ENCODE peak calls at places on chromosome 11, in seven cellular contexts. One of them, this sample, is unnamed.

GRCh38 chr11:36213050-36213840 is 76.0 kb downstream of the COMMD9 start:
- DNase-seq in GM20000: no peak
- DNase-seq in Panc1: no peak
- DNase-seq in CD8-positive, alpha-beta T cell: no peak
- DNase-seq in fibroblast of the aortic adventitia: no peak
- DNase-seq in CD4-positive, alpha-beta T cell: no peak
- DNase-seq in thoracic aorta: no peak
- DNase-seq in this sample: no peak

GRCh38 chr11:130217133-130217631 is 57.6 kb downstream of the ST14 start:
- DNase-seq in GM20000: no peak
- DNase-seq in Panc1: no peak
- DNase-seq in CD8-positive, alpha-beta T cell: no peak
- DNase-seq in fibroblast of the aortic adventitia: no peak
- DNase-seq in CD4-positive, alpha-beta T cell: no peak
- DNase-seq in thoracic aorta: no peak
- DNase-seq in this sample: no peak

GRCh38 chr11:64489831-64490441 is 101.1 kb upstream of the SLC22A12 start:
- DNase-seq in GM20000: peak; percentile 53
- DNase-seq in Panc1: no peak
- DNase-seq in CD8-positive, alpha-beta T cell: no peak
- DNase-seq in fibroblast of the aortic adventitia: peak; percentile 31
- DNase-seq in CD4-positive, alpha-beta T cell: peak; percentile 4
- DNase-seq in thoracic aorta: no peak
- DNase-seq in this sample: peak; percentile 47

GRCh38 chr11:1452744-1453143 is 33.8 kb downstream of the MOB2 start:
- DNase-seq in GM20000: no peak
- DNase-seq in Panc1: no peak
- DNase-seq in CD8-positive, alpha-beta T cell: no peak
- DNase-seq in fibroblast of the aortic adventitia: no peak
- DNase-seq in CD4-positive, alpha-beta T cell: no peak
- DNase-seq in thoracic aorta: no peak
- DNase-seq in this sample: no peak

GRCh38 chr11:1005913-1006312 is 30.6 kb downstream of the MUC6 start:
- DNase-seq in GM20000: no peak
- DNase-seq in Panc1: no peak
- DNase-seq in CD8-positive, alpha-beta T cell: no peak
- DNase-seq in fibroblast of the aortic adventitia: peak; percentile 27
- DNase-seq in CD4-positive, alpha-beta T cell: no peak
- DNase-seq in thoracic aorta: no peak
- DNase-seq in this sample: no peak

GRCh38 chr11:109796253-109796652 is 296.9 kb upstream of the ZC3H12C start:
- DNase-seq in GM20000: no peak
- DNase-seq in Panc1: no peak
- DNase-seq in CD8-positive, alpha-beta T cell: no peak
- DNase-seq in fibroblast of the aortic adventitia: no peak
- DNase-seq in CD4-positive, alpha-beta T cell: no peak
- DNase-seq in thoracic aorta: no peak
- DNase-seq in this sample: no peak

GRCh38 chr11:63660972-63661371 is 10.2 kb downstream of the ATL3 start:
- DNase-seq in GM20000: no peak
- DNase-seq in Panc1: no peak
- DNase-seq in CD8-positive, alpha-beta T cell: no peak
- DNase-seq in fibroblast of the aortic adventitia: no peak
- DNase-seq in CD4-positive, alpha-beta T cell: no peak
- DNase-seq in thoracic aorta: no peak
- DNase-seq in this sample: no peak

GRCh38 chr11:36041988-36042606 is 98.2 kb downstream of the LDLRAD3 start:
- DNase-seq in GM20000: peak; percentile 17
- DNase-seq in Panc1: no peak
- DNase-seq in CD8-positive, alpha-beta T cell: no peak
- DNase-seq in fibroblast of the aortic adventitia: peak; percentile 50
- DNase-seq in CD4-positive, alpha-beta T cell: no peak
- DNase-seq in thoracic aorta: no peak
- DNase-seq in this sample: no peak

GRCh38 chr11:78365381-78365792 is 52.2 kb downstream of the GAB2 start:
- DNase-seq in GM20000: no peak
- DNase-seq in Panc1: no peak
- DNase-seq in CD8-positive, alpha-beta T cell: no peak
- DNase-seq in fibroblast of the aortic adventitia: peak; percentile 96
- DNase-seq in CD4-positive, alpha-beta T cell: no peak
- DNase-seq in thoracic aorta: no peak
- DNase-seq in this sample: peak; percentile 12

GRCh38 chr11:394034-394857 is at the start of gene PKP3:
- DNase-seq in GM20000: no peak
- DNase-seq in Panc1: no peak
- DNase-seq in CD8-positive, alpha-beta T cell: no peak
- DNase-seq in fibroblast of the aortic adventitia: peak; percentile 41
- DNase-seq in CD4-positive, alpha-beta T cell: no peak
- DNase-seq in thoracic aorta: no peak
- DNase-seq in this sample: peak; percentile 61

GRCh38 chr11:114219559-114220349 is 76.4 kb upstream of the NNMT start:
- DNase-seq in GM20000: no peak
- DNase-seq in Panc1: no peak
- DNase-seq in CD8-positive, alpha-beta T cell: no peak
- DNase-seq in fibroblast of the aortic adventitia: peak; percentile 82
- DNase-seq in CD4-positive, alpha-beta T cell: no peak
- DNase-seq in thoracic aorta: no peak
- DNase-seq in this sample: no peak

GRCh38 chr11:132111781-132112380 is 741.5 kb downstream of the NTM start:
- DNase-seq in GM20000: no peak
- DNase-seq in Panc1: no peak
- DNase-seq in CD8-positive, alpha-beta T cell: no peak
- DNase-seq in fibroblast of the aortic adventitia: peak; percentile 96
- DNase-seq in CD4-positive, alpha-beta T cell: no peak
- DNase-seq in thoracic aorta: no peak
- DNase-seq in this sample: no peak

GRCh38 chr11:61701298-61701993 is 21.3 kb downstream of the DAGLA start:
- DNase-seq in GM20000: no peak
- DNase-seq in Panc1: no peak
- DNase-seq in CD8-positive, alpha-beta T cell: no peak
- DNase-seq in fibroblast of the aortic adventitia: no peak
- DNase-seq in CD4-positive, alpha-beta T cell: no peak
- DNase-seq in thoracic aorta: no peak
- DNase-seq in this sample: no peak

GRCh38 chr11:3231851-3232744 is at the start of gene MRGPRE:
- DNase-seq in GM20000: no peak
- DNase-seq in Panc1: no peak
- DNase-seq in CD8-positive, alpha-beta T cell: no peak
- DNase-seq in fibroblast of the aortic adventitia: peak; percentile 18
- DNase-seq in CD4-positive, alpha-beta T cell: no peak
- DNase-seq in thoracic aorta: no peak
- DNase-seq in this sample: no peak

GRCh38 chr11:79119491-79120284 is 321.1 kb downstream of the TENM4 start:
- DNase-seq in GM20000: no peak
- DNase-seq in Panc1: no peak
- DNase-seq in CD8-positive, alpha-beta T cell: no peak
- DNase-seq in fibroblast of the aortic adventitia: no peak
- DNase-seq in CD4-positive, alpha-beta T cell: no peak
- DNase-seq in thoracic aorta: no peak
- DNase-seq in this sample: no peak

GRCh38 chr11:47854667-47855066 is 6.5 kb upstream of the NUP160 start:
- DNase-seq in GM20000: peak; percentile 52
- DNase-seq in Panc1: no peak
- DNase-seq in CD8-positive, alpha-beta T cell: no peak
- DNase-seq in fibroblast of the aortic adventitia: no peak
- DNase-seq in CD4-positive, alpha-beta T cell: no peak
- DNase-seq in thoracic aorta: no peak
- DNase-seq in this sample: no peak

GRCh38 chr11:120746836-120747609 is 235.5 kb downstream of the GRIK4 start:
- DNase-seq in GM20000: no peak
- DNase-seq in Panc1: no peak
- DNase-seq in CD8-positive, alpha-beta T cell: no peak
- DNase-seq in fibroblast of the aortic adventitia: no peak
- DNase-seq in CD4-positive, alpha-beta T cell: no peak
- DNase-seq in thoracic aorta: no peak
- DNase-seq in this sample: no peak

GRCh38 chr11:78749243-78749730 is 174.6 kb upstream of the NARS2 start:
- DNase-seq in GM20000: no peak
- DNase-seq in Panc1: no peak
- DNase-seq in CD8-positive, alpha-beta T cell: no peak
- DNase-seq in fibroblast of the aortic adventitia: no peak
- DNase-seq in CD4-positive, alpha-beta T cell: no peak
- DNase-seq in thoracic aorta: no peak
- DNase-seq in this sample: no peak

GRCh38 chr11:57815877-57816276 is 54.3 kb downstream of the CTNND1 start:
- DNase-seq in GM20000: no peak
- DNase-seq in Panc1: no peak
- DNase-seq in CD8-positive, alpha-beta T cell: no peak
- DNase-seq in fibroblast of the aortic adventitia: no peak
- DNase-seq in CD4-positive, alpha-beta T cell: no peak
- DNase-seq in thoracic aorta: no peak
- DNase-seq in this sample: no peak

DNA sequence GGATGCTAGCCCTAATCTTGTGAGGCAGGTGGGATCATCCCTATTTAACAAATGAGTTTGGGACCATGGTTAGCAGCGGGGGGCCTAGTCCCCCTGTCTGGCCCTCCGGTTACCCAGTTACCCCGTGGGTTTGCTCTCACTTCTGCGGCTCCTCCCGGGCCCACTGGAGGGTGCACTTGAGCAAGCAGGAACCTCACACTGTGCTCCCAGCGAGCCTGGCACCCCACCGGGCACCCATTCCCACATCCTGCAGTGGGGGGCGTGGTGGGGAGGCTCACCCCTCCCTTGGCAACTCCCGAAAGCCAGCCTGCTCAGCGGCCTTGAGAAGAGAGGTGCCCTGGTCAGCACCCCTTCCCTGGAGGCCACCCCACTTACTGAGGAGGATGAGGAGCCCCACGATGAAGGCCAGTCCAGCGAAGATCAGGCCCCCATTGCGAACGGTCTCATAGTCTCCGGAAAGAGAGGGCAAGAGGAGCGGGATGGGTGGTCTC is 2.5 kb downstream of the FXYD2 start:
- DNase-seq in GM20000: no peak
- DNase-seq in Panc1: no peak
- DNase-seq in CD8-positive, alpha-beta T cell: peak; percentile 73
- DNase-seq in fibroblast of the aortic adventitia: no peak
- DNase-seq in CD4-positive, alpha-beta T cell: peak; percentile 37
- DNase-seq in thoracic aorta: no peak
- DNase-seq in this sample: no peak
- TF ChIP-seq CTCF in GM20000: peak; percentile 63
- TF ChIP-seq CTCF in Panc1: peak; percentile 87
- TF ChIP-seq CTCF in CD8-positive, alpha-beta T cell: peak; percentile 66
- TF ChIP-seq CTCF in fibroblast of the aortic adventitia: peak; percentile 59
- TF ChIP-seq CTCF in CD4-positive, alpha-beta T cell: peak; percentile 73
- TF ChIP-seq CTCF in thoracic aorta: no peak
- TF ChIP-seq CTCF in this sample: peak; percentile 69

GRCh38 chr11:123305601-123306000 is 110.6 kb upstream of the CLMP start:
- DNase-seq in GM20000: no peak
- DNase-seq in Panc1: no peak
- DNase-seq in CD8-positive, alpha-beta T cell: no peak
- DNase-seq in fibroblast of the aortic adventitia: no peak
- DNase-seq in CD4-positive, alpha-beta T cell: no peak
- DNase-seq in thoracic aorta: no peak
- DNase-seq in this sample: no peak

GRCh38 chr11:123306531-123306930 is 111.5 kb upstream of the CLMP start:
- DNase-seq in GM20000: no peak
- DNase-seq in Panc1: no peak
- DNase-seq in CD8-positive, alpha-beta T cell: no peak
- DNase-seq in fibroblast of the aortic adventitia: no peak
- DNase-seq in CD4-positive, alpha-beta T cell: no peak
- DNase-seq in thoracic aorta: no peak
- DNase-seq in this sample: no peak

GRCh38 chr11:123302751-123303195 is 107.7 kb upstream of the CLMP start:
- DNase-seq in GM20000: peak; percentile 75
- DNase-seq in Panc1: no peak
- DNase-seq in CD8-positive, alpha-beta T cell: no peak
- DNase-seq in fibroblast of the aortic adventitia: peak; percentile 46
- DNase-seq in CD4-positive, alpha-beta T cell: no peak
- DNase-seq in thoracic aorta: no peak
- DNase-seq in this sample: no peak

GRCh38 chr11:123303924-123304323 is 108.9 kb upstream of the CLMP start:
- DNase-seq in GM20000: no peak
- DNase-seq in Panc1: no peak
- DNase-seq in CD8-positive, alpha-beta T cell: no peak
- DNase-seq in fibroblast of the aortic adventitia: no peak
- DNase-seq in CD4-positive, alpha-beta T cell: no peak
- DNase-seq in thoracic aorta: no peak
- DNase-seq in this sample: no peak

DNA sequence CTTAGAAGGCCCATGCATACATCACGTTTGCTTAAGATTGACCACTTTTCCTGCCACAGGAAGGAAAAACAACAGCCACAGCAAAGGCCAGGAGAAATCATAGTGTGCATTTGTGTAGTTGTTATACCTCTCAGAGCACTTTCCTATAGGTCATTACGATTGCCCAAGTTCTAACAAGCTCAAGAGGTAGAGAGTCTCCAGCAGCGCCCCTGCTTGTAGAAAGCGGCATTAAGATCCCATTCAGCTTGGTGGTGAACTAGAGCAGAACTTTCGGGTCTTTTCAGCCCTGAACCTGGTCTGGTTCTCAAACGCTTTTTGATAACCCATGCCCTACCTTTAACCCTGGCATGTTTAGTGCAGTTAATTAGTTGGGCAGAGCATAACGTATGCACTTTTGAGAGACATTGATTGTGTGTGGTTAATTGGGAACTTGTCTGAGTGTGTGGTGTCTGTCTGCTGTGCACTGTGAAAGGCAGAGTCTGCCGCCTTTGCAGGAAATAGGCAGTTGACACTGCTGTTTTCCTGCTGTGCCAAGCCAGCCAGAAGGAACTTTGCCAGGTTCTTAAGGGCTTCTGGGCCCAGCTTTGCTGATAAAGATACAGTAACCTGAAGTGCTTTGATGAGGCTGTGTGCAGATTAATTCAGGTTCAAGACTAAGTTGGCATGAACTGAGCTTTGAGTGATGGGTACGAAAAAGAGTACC is 109.9 kb upstream of the CLMP start:
- DNase-seq in GM20000: no peak
- DNase-seq in Panc1: no peak
- DNase-seq in CD8-positive, alpha-beta T cell: no peak
- DNase-seq in fibroblast of the aortic adventitia: no peak
- DNase-seq in CD4-positive, alpha-beta T cell: no peak
- DNase-seq in thoracic aorta: no peak
- DNase-seq in this sample: no peak
- TF ChIP-seq CTCF in GM20000: peak; percentile 4
- TF ChIP-seq CTCF in Panc1: peak; percentile 24
- TF ChIP-seq CTCF in CD8-positive, alpha-beta T cell: no peak
- TF ChIP-seq CTCF in fibroblast of the aortic adventitia: no peak
- TF ChIP-seq CTCF in CD4-positive, alpha-beta T cell: no peak
- TF ChIP-seq CTCF in thoracic aorta: no peak
- TF ChIP-seq CTCF in this sample: peak; percentile 39

DNA sequence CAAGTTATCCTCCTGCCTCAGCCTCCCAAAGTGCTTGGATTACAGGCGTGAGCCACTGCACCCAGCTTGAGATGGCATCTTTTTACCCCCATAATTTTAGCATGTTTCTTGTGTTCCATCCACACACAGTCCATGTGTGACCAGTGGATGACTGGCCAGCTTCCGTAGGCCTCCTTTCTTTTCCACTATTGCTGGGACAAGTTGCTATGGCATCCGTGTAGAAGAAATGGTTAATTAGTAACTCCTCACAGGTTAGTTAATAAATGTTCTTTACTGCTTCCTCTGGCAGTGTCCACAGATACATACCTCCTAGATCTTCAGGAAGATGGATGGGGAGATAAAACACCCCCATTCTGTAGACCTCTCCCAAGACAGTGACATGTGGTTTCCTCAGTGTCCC is 154.3 kb upstream of the RASSF10 start:
- DNase-seq in GM20000: no peak
- DNase-seq in Panc1: no peak
- DNase-seq in CD8-positive, alpha-beta T cell: no peak
- DNase-seq in fibroblast of the aortic adventitia: no peak
- DNase-seq in CD4-positive, alpha-beta T cell: no peak
- DNase-seq in thoracic aorta: no peak
- DNase-seq in this sample: no peak
- TF ChIP-seq CTCF in GM20000: no peak
- TF ChIP-seq CTCF in Panc1: no peak
- TF ChIP-seq CTCF in CD8-positive, alpha-beta T cell: no peak
- TF ChIP-seq CTCF in fibroblast of the aortic adventitia: no peak
- TF ChIP-seq CTCF in CD4-positive, alpha-beta T cell: no peak
- TF ChIP-seq CTCF in thoracic aorta: no peak
- TF ChIP-seq CTCF in this sample: no peak

GRCh38 chr11:65530157-65530496 is 5.2 kb downstream of the SCYL1 start:
- DNase-seq in GM20000: no peak
- DNase-seq in Panc1: no peak
- DNase-seq in CD8-positive, alpha-beta T cell: no peak
- DNase-seq in fibroblast of the aortic adventitia: no peak
- DNase-seq in CD4-positive, alpha-beta T cell: no peak
- DNase-seq in thoracic aorta: no peak
- DNase-seq in this sample: no peak
- TF ChIP-seq CTCF in GM20000: no peak
- TF ChIP-seq CTCF in Panc1: no peak
- TF ChIP-seq CTCF in CD8-positive, alpha-beta T cell: peak; percentile 42
- TF ChIP-seq CTCF in fibroblast of the aortic adventitia: peak; percentile 25
- TF ChIP-seq CTCF in CD4-positive, alpha-beta T cell: no peak
- TF ChIP-seq CTCF in thoracic aorta: no peak
- TF ChIP-seq CTCF in this sample: peak; percentile 51

This sample was measured in progenitor cell of endocrine pancreas.